ENCODE peak calls at places on chromosomes 6 and 20, in eight cellular contexts. E is MM.1S; T is naive thymus-derived CD4-positive, alpha-beta T cell; A is CD4-positive, alpha-beta memory T cell; U is neural progenitor cell; K is OCI-LY7; Z is body of pancreas; C is ovary. Q is an unnamed sample. For H3K4me1, the result is how much of the 10 kb centered on the place peaks cover.

GRCh38 chr6:135358251-135358821 is 139.2 kb downstream of the AHI1 start:
- DNase-seq in T (no peak), A (no peak), K (no peak), E (no peak), Z (no peak), U (no peak), C (no peak), Q (no peak)

GRCh38 chr6:46421239-46421638 is 70.0 kb downstream of the RCAN2 start:
- DNase-seq in A (no peak), K (no peak), T (no peak), C (no peak), E (no peak), Z (no peak), U (no peak), Q (no peak)

GRCh38 chr20:48659888-48660287 is 167.9 kb downstream of the PREX1 start:
- DNase-seq in K (no peak), A (no peak), U (no peak), E (no peak), T (no peak), Z (peak), C (no peak), Q (no peak)

GRCh38 chr6:41470341-41471063 is 75.7 kb upstream of the FOXP4 start:
- DNase-seq in C (peak), Z (no peak), U (peak), K (no peak), A (no peak), E (no peak), T (no peak), Q (peak)

GRCh38 chr20:6700563-6701328 is 66.7 kb upstream of the BMP2 start:
- DNase-seq in U (no peak), K (no peak), C (no peak), T (no peak), E (no peak), A (no peak), Z (no peak), Q (no peak)

GRCh38 chr20:34708621-34709043 is 4.5 kb downstream of the TP53INP2 start:
- DNase-seq in K (peak), Z (peak), A (peak), T (peak), E (peak), C (peak), U (peak), Q (peak)

GRCh38 chr6:21769973-21770372 is 176.4 kb downstream of the SOX4 start:
- DNase-seq in E (no peak), Z (no peak), T (no peak), C (no peak), K (no peak), U (no peak), A (no peak), Q (no peak)

GRCh38 chr6:150622941-150623874 is 23.5 kb downstream of the PLEKHG1 start:
- DNase-seq in A (peak), K (peak), T (peak), E (peak), C (no peak), Z (no peak), U (no peak), Q (no peak)

GRCh38 chr6:72930733-72931132 is 294.6 kb downstream of the KHDC1L start:
- DNase-seq in T (no peak), Z (no peak), C (no peak), A (no peak), K (no peak), E (no peak), U (no peak), Q (no peak)

GRCh38 chr6:106117579-106117978 is 31.4 kb downstream of the PRDM1 start:
- DNase-seq in K (no peak), T (peak), Z (no peak), A (peak), C (no peak), U (no peak), E (no peak), Q (no peak)

GRCh38 chr20:59933296-59933848 is at the start of gene SYCP2:
- DNase-seq in E (no peak), K (no peak), C (peak), T (peak), A (peak), U (no peak), Z (peak), Q (no peak)

GRCh38 chr6:48624631-48625030 is 513.6 kb upstream of the PTCHD4 start:
- DNase-seq in Z (no peak), C (no peak), A (no peak), U (no peak), T (no peak), K (no peak), E (no peak), Q (no peak)

GRCh38 chr6:47915017-47915416 is 133.2 kb downstream of the OPN5 start:
- DNase-seq in Z (no peak), A (no peak), E (no peak), K (no peak), U (no peak), C (no peak), T (no peak), Q (no peak)

GRCh38 chr6:44278774-44279697 is 8.8 kb downstream of the TMEM151B start:
- DNase-seq in U (no peak), T (no peak), C (no peak), E (no peak), A (no peak), K (no peak), Z (no peak), Q (no peak)

GRCh38 chr6:1873781-1874180 is 264.1 kb downstream of the FOXC1 start:
- DNase-seq in C (no peak), K (no peak), T (no peak), Z (no peak), U (peak), E (no peak), A (no peak), Q (no peak)

GRCh38 chr6:139262519-139263300 is 29.1 kb downstream of the TXLNB start:
- DNase-seq in A (peak), E (peak), C (no peak), U (no peak), K (peak), Z (no peak), T (peak), Q (no peak)

GRCh38 chr20:13910492-13910891 is 79.9 kb downstream of the SEL1L2 start:
- DNase-seq in T (no peak), C (no peak), Z (no peak), E (no peak), A (no peak), K (no peak), U (no peak), Q (no peak)

GRCh38 chr6:94651239-94651638 is 926.1 kb upstream of the MANEA start:
- DNase-seq in K (no peak), T (no peak), E (no peak), A (no peak), Z (no peak), C (no peak), U (no peak), Q (no peak)

GRCh38 chr20:63941282-63942060 is 14.7 kb downstream of the UCKL1 start:
- DNase-seq in T (peak), K (peak), U (peak), A (peak), C (peak), Z (no peak), E (no peak), Q (no peak)

GRCh38 chr6:147040521-147040920 is 163.7 kb upstream of the STXBP5 start:
- DNase-seq in C (no peak), K (no peak), E (no peak), A (no peak), U (no peak), T (no peak), Z (no peak), Q (no peak)

GRCh38 chr6:125155344-125155743 is 1.8 kb downstream of the TPD52L1 start:
- DNase-seq in A (no peak), Z (no peak), E (no peak), T (no peak), U (no peak), C (no peak), K (no peak), Q (no peak)

GRCh38 chr6:72739368-72739779 is 117.5 kb downstream of the KCNQ5 start:
- DNase-seq in C (no peak), K (peak), E (no peak), U (no peak), T (no peak), Z (no peak), A (no peak), Q (no peak)

GRCh38 chr6:143103916-143104315 is 43.2 kb downstream of the AIG1 start:
- DNase-seq in T (no peak), E (no peak), K (no peak), C (no peak), Z (no peak), A (no peak), U (no peak), Q (no peak)

GRCh38 chr6:71419954-71420692 is 131.5 kb downstream of the OGFRL1 start:
- DNase-seq in U (peak), E (peak), Z (peak), C (peak), A (no peak), K (no peak), T (no peak), Q (no peak)

GRCh38 chr6:24990227-24990843 is 54.6 kb upstream of the RIPOR2 start:
- DNase-seq in A (no peak), C (no peak), Z (no peak), K (no peak), E (no peak), T (no peak), U (no peak), Q (no peak)

GRCh38 chr6:23073851-23074250 is 504.5 kb downstream of the HDGFL1 start:
- DNase-seq in U (no peak), A (no peak), K (no peak), Z (no peak), E (no peak), C (no peak), T (no peak), Q (no peak)

GRCh38 chr20:5569021-5569420 is 181.2 kb upstream of the SHLD1 start:
- DNase-seq in C (no peak), T (peak), U (no peak), A (peak), K (peak), E (peak), Z (peak), Q (no peak)

GRCh38 chr6:37516920-37517405 is 17.3 kb upstream of the CCDC167 start:
- DNase-seq in C (no peak), T (no peak), K (no peak), Z (no peak), A (no peak), E (no peak), U (no peak), Q (no peak)

GRCh38 chr6:4780360-4780812 is 4.2 kb downstream of the CDYL start:
- DNase-seq in T (no peak), E (no peak), K (no peak), U (no peak), A (no peak), Z (no peak), C (no peak), Q (no peak)

GRCh38 chr6:39298061-39298460 is 16.2 kb downstream of the KCNK17 start:
- DNase-seq in A (no peak), E (no peak), K (no peak), U (no peak), C (no peak), T (no peak), Z (no peak), Q (no peak)

GRCh38 chr6:120354452-120355098 is 979.7 kb downstream of the TBC1D32 start:
- DNase-seq in E (peak), C (no peak), Z (no peak), U (no peak), T (no peak), A (no peak), K (no peak), Q (no peak)

GRCh38 chr20:32304121-32304520 is 26.7 kb downstream of the KIF3B start:
- DNase-seq in K (no peak), T (no peak), U (no peak), C (no peak), Z (no peak), E (no peak), A (no peak), Q (no peak)

GRCh38 chr6:108951351-108951953 is 103.2 kb downstream of the ARMC2 start:
- DNase-seq in Z (no peak), E (no peak), C (no peak), U (no peak), K (no peak), T (no peak), A (no peak), Q (no peak)

GRCh38 chr6:108957221-108957620 is 109.0 kb downstream of the ARMC2 start:
- DNase-seq in A (no peak), K (no peak), E (no peak), Z (no peak), C (no peak), U (peak), T (no peak), Q (no peak)

GRCh38 chr6:108955329-108955949 is 107.2 kb downstream of the ARMC2 start:
- DNase-seq in Z (no peak), C (no peak), T (no peak), A (no peak), E (peak), U (no peak), K (no peak), Q (no peak)

GRCh38 chr6:108952776-108953486 is 104.7 kb downstream of the ARMC2 start:
- DNase-seq in C (no peak), U (no peak), E (no peak), A (no peak), T (no peak), Z (no peak), K (no peak), Q (no peak)

DNA sequence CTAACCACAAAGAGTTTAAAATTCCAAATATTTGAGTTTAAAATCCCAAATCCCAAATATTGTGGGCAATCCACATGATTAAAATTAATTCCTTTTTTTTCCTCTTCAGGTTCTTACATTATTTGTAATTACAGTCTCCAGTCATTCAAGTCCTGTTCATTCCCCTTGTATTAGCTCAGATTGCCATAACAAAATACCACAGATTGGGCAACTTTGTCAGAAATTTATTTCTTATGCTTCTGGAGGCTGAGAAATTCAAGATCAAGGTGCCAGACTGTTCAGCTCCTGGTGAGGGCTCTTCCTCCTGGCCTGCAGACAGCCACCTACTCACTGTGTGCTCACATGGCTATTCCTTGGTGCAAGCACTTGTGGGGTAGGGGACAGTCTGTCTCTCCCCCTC is 105.5 kb downstream of the ARMC2 start:
- DNase-seq in U (no peak), K (no peak), C (no peak), T (no peak), Z (no peak), E (no peak), A (no peak), Q (no peak)
- H3K4me1 ChIP-seq in U (under half), K (under half), C (under half), T (under half), Z (under half), E (under half), A (under half), Q (under half)

GRCh38 chr20:17848649-17849048 is 119.9 kb downstream of the SNX5 start:
- DNase-seq in K (peak), A (no peak), E (peak), Z (no peak), C (no peak), U (no peak), T (no peak), Q (no peak)
- H3K27ac ChIP-seq in K (peak), A (no peak), E (peak), Z (no peak), C (no peak), U (no peak), T (no peak), Q (no peak)

GRCh38 chr6:166437661-166438060 is 54.9 kb upstream of the MPC1 start:
- DNase-seq in E (no peak), Z (no peak), A (no peak), T (no peak), C (no peak), U (no peak), K (no peak), Q (no peak)
- H3K4me1 ChIP-seq in E (under half), Z (under half), A (under half), T (under half), C (under half), U (under half), K (under half), Q (under half)

DNA sequence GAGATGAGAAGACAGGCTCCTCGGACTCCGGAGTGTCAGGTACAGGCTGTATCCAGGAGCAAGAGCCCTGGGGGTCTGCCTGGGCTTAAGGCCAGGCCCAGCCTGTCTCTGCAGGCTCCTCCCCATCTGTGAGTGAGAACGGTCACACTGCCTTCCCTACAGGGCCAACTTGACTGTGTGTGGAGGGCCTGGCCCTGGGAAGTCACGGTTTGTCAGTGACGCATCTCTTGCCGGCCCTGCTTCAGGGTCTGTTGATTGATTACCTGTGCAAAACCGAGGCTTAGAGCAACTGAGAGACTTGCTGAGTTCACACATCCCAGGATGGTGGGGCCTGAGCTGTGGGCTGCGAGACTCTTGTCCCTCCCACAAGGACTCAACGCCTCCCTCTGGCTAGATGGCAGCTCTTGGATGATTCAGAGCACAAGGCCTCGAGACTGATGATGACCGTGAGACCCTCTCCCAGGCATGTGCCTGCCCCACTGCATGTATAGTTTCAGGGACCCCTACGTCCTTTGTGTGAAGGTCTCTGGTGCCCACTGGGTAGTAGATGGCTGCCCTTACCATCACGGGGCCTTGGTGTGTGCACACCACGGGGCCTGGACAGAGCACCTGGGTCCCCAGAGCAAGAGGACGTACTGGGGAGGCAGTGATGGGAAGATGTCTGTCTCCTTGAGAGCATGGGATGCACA is 6.0 kb downstream of the RBM38 start:
- DNase-seq in A (no peak), U (no peak), T (no peak), E (peak), Z (no peak), C (peak), K (peak), Q (no peak)
- H3K27ac ChIP-seq in A (peak), U (peak), T (peak), E (peak), Z (no peak), C (no peak), K (peak), Q (peak)

GRCh38 chr20:50398471-50399002 is 111.6 kb upstream of the PTPN1 start:
- DNase-seq in C (no peak), Z (no peak), U (no peak), A (no peak), T (no peak), K (no peak), E (no peak), Q (no peak)
- H3K4me1 ChIP-seq in C (under half), Z (under half), U (under half), A (under half), T (under half), K (under half), E (under half), Q (under half)